ENCODE peak calls at places on chromosomes 16 and 17, in four cellular contexts. C, Z, M and V are unnamed samples. For H3K4me1, the result is how much of the 10 kb centered on the place peaks cover.

GRCh38 chr16:55018881-55019280 is 88.2 kb downstream of the IRX5 start:
- DNase-seq in C (no peak), Z (no peak), M (no peak), V (no peak)

GRCh38 chr17:81712468-81713003 is 452 bp downstream of the SLC25A10 start:
- DNase-seq in C (no peak), Z (no peak), M (peak), V (peak)

GRCh38 chr17:74386397-74386796 is 19.1 kb downstream of the GPR142 start:
- DNase-seq in C (peak), Z (no peak), M (no peak), V (no peak)

GRCh38 chr16:78220571-78220970 is 121.1 kb downstream of the WWOX start:
- DNase-seq in C (no peak), Z (no peak), M (no peak), V (no peak)

GRCh38 chr17:10233157-10233556 is 34.8 kb upstream of the GAS7 start:
- DNase-seq in C (no peak), Z (no peak), M (no peak), V (no peak)

GRCh38 chr17:74137416-74137815 is 66.1 kb upstream of the RPL38 start:
- DNase-seq in C (no peak), Z (no peak), M (no peak), V (no peak)

GRCh38 chr17:6212766-6213165 is 142.6 kb downstream of the WSCD1 start:
- DNase-seq in C (no peak), Z (no peak), M (no peak), V (no peak)

GRCh38 chr17:6752068-6752909 is 3.6 kb upstream of the XAF1 start:
- DNase-seq in C (peak), Z (no peak), M (no peak), V (no peak)

GRCh38 chr17:49906511-49907136 is 58.8 kb upstream of the TAC4 start:
- DNase-seq in C (no peak), Z (no peak), M (no peak), V (no peak)

GRCh38 chr17:31595076-31595475 is 203.6 kb downstream of the RAB11FIP4 start:
- DNase-seq in C (no peak), Z (peak), M (no peak), V (no peak)

GRCh38 chr17:7393613-7394451 is 493 bp downstream of the PLSCR3 start:
- DNase-seq in C (no peak), Z (peak), M (peak), V (peak)

GRCh38 chr17:55639096-55639495 is 83.6 kb downstream of the TMEM100 start:
- DNase-seq in C (no peak), Z (no peak), M (no peak), V (no peak)

GRCh38 chr17:56897646-56898424 is 16.0 kb downstream of the TRIM25 start:
- DNase-seq in C (no peak), Z (no peak), M (no peak), V (no peak)

GRCh38 chr16:57143125-57143965 is 42.5 kb downstream of the PSME3IP1 start:
- DNase-seq in C (no peak), Z (no peak), M (no peak), V (no peak)

GRCh38 chr16:86411878-86412277 is 98.4 kb upstream of the FOXF1 start:
- DNase-seq in C (no peak), Z (no peak), M (no peak), V (no peak)

GRCh38 chr17:48577946-48578615 is at the start of gene HOXB4:
- DNase-seq in C (peak), Z (peak), M (no peak), V (peak)

GRCh38 chr16:72066747-72067146 is 3.7 kb downstream of the HPR start:
- DNase-seq in C (no peak), Z (no peak), M (peak), V (no peak)

GRCh38 chr17:41792835-41793748 is 6.6 kb upstream of the JUP start:
- DNase-seq in C (no peak), Z (no peak), M (peak), V (no peak)

GRCh38 chr17:29562615-29563014 is 4.2 kb downstream of the ABHD15 start:
- DNase-seq in C (no peak), Z (peak), M (no peak), V (no peak)

GRCh38 chr16:78183886-78184553 is 84.6 kb downstream of the WWOX start:
- DNase-seq in C (no peak), Z (no peak), M (no peak), V (no peak)

GRCh38 chr16:66881964-66882508 is 1.7 kb downstream of the PDP2 start:
- DNase-seq in C (no peak), Z (no peak), M (no peak), V (no peak)

GRCh38 chr16:1786242-1787055 is 3.7 kb downstream of the NUBP2 start:
- DNase-seq in C (no peak), Z (peak), M (no peak), V (peak)

GRCh38 chr17:41823141-41823524 is 10.3 kb downstream of the FKBP10 start:
- DNase-seq in C (no peak), Z (no peak), M (no peak), V (no peak)

GRCh38 chr17:59776577-59776976 is 69.1 kb downstream of the VMP1 start:
- DNase-seq in C (no peak), Z (no peak), M (no peak), V (no peak)

GRCh38 chr16:47110939-47111338 is 32.8 kb downstream of the NETO2 start:
- DNase-seq in C (no peak), Z (no peak), M (peak), V (no peak)

GRCh38 chr16:67923414-67924127 is 8.1 kb downstream of the CTRL start:
- DNase-seq in C (no peak), Z (no peak), M (no peak), V (no peak)

GRCh38 chr16:15466886-15467781 is 32.7 kb downstream of the BMERB1 start:
- DNase-seq in C (no peak), Z (no peak), M (no peak), V (no peak)

GRCh38 chr16:2385441-2385840 is 43.8 kb upstream of the CCNF start:
- DNase-seq in C (no peak), Z (no peak), M (no peak), V (no peak)

GRCh38 chr17:29778936-29779811 is 150.9 kb downstream of the SSH2 start:
- DNase-seq in C (peak), Z (peak), M (peak), V (peak)

GRCh38 chr16:20799599-20799998 is 6.7 kb downstream of the ERI2 start:
- DNase-seq in C (no peak), Z (no peak), M (no peak), V (peak)

GRCh38 chr17:45709889-45710288 is 74.2 kb upstream of the CRHR1 start:
- DNase-seq in C (no peak), Z (no peak), M (no peak), V (no peak)

GRCh38 chr17:41645371-41646063 is 21.1 kb upstream of the KRT17 start:
- DNase-seq in C (no peak), Z (no peak), M (peak), V (no peak)

GRCh38 chr17:68698761-68699160 is 97.6 kb upstream of the FAM20A start:
- DNase-seq in C (peak), Z (no peak), M (no peak), V (no peak)

GRCh38 chr16:85328665-85329058 is 216.4 kb upstream of the CIBAR2 start:
- DNase-seq in C (no peak), Z (no peak), M (no peak), V (peak)

GRCh38 chr17:32485261-32485955 is 1.4 kb upstream of the CDK5R1 start:
- DNase-seq in C (no peak), Z (peak), M (no peak), V (no peak)

GRCh38 chr17:53150101-53150698 is 672.5 kb upstream of the KIF2B start:
- DNase-seq in C (no peak), Z (no peak), M (no peak), V (no peak)

GRCh38 chr16:66512589-66513404 is 37.1 kb downstream of the TK2 start:
- DNase-seq in C (no peak), Z (no peak), M (no peak), V (no peak)

GRCh38 chr17:48160177-48160967 is 52.8 kb downstream of the SNX11 start:
- DNase-seq in C (no peak), Z (no peak), M (no peak), V (no peak)

GRCh38 chr16:10594312-10594950 is 14.0 kb upstream of the EMP2 start:
- DNase-seq in C (no peak), Z (no peak), M (no peak), V (no peak)

GRCh38 chr17:65474658-65475057 is 86.8 kb downstream of the AXIN2 start:
- DNase-seq in C (no peak), Z (no peak), M (no peak), V (no peak)

GRCh38 chr17:65468321-65468720 is 93.1 kb downstream of the AXIN2 start:
- DNase-seq in C (no peak), Z (no peak), M (no peak), V (no peak)

GRCh38 chr17:65473363-65473762 is 88.1 kb downstream of the AXIN2 start:
- DNase-seq in C (no peak), Z (no peak), M (no peak), V (no peak)

GRCh38 chr17:65473985-65474384 is 87.5 kb downstream of the AXIN2 start:
- DNase-seq in C (no peak), Z (no peak), M (no peak), V (no peak)

GRCh38 chr17:65472602-65473001 is 88.8 kb downstream of the AXIN2 start:
- DNase-seq in C (peak), Z (no peak), M (no peak), V (no peak)
- H3K4me3 ChIP-seq in C (no peak), Z (no peak), M (no peak), V (no peak)

DNA sequence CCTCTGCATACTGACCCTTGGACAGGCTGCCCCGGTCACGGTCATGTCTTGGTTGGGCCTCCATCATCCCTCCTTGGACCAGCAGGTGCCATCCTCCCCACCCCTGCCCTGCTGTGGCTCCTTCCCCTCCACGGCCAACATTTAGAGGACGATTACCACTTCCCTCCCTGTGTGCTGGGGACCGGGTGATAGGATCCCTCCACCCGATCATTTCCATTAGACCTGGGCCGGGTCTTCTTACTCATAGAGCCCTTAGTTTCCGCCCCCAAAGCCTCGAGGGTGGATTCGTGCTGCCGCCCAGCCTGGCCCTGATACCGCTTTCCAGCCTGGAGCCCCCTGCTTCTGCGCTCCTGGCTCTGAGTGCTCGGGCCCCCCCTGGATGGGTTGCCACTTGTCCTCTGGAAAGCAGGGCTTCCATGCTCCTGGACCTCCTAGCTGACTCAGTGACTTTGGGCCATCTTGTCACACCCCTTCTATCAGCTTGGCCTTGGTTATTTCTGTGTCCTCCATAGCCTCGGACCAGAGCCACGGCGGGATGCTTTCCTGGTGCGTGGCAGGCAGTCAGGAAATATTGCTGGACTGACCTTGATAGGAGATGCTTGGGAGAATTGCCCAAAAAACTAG is 171.4 kb downstream of the SEC14L1 start:
- DNase-seq in C (no peak), Z (peak), M (no peak), V (no peak)
- H3K4me1 ChIP-seq in C (under half), Z (under half), M (half or more), V (under half)

GRCh38 chr17:5179003-5179402 is 12.7 kb downstream of the ZNF594 start:
- DNase-seq in C (no peak), Z (no peak), M (no peak), V (no peak)
- H3K4me3 ChIP-seq in C (no peak), Z (no peak), M (no peak), V (no peak)

GRCh38 chr17:1001640-1002411 is 4.9 kb downstream of the TIMM22 start:
- DNase-seq in C (no peak), Z (no peak), M (no peak), V (no peak)
- H3K4me1 ChIP-seq in C (half or more), Z (under half), M (under half), V (under half)

DNA sequence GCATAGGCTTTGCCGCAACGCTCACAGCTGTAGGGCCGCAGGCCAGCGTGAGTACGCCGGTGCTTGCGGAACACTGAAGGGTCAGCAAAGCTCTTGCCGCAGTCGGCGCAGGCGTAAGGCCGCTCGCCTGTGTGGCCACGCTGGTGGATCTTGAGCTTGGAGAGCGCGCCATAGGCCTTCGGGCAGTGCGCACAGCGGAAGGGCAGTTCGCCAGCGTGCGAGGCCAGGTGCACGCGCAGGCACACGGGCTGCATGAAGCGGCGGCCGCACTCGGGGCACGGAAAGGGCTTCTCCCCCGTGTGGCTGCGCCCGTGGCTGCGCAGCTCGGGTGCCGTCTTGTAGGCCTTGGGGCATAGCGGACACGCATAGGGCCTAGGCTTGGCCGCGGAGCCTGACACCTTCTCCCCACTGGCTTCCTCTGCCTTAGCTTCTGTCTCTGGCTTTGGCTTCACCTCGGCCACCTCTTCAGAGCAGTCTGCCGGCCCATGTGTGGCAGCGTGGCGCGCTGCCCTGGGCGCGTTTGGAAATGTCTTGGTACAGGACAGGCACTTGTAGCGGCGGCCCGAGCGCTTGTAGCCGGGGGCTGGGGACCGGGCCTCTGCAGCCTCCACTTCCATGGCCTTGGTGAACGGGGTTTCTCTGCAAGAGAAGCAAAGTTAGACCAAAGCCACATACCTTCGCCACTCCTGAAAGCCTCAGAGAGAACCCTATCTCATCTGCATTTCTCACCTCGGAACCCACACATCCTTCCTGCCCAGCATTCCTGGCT is 10.0 kb downstream of the ZNF668 start:
- DNase-seq in C (no peak), Z (no peak), M (no peak), V (no peak)
- H3K4me3 ChIP-seq in C (no peak), Z (peak), M (no peak), V (no peak)

GRCh38 chr16:48620445-48620844 is 10.5 kb upstream of the N4BP1 start:
- DNase-seq in C (no peak), Z (no peak), M (no peak), V (no peak)
- H3K4me1 ChIP-seq in C (under half), Z (under half), M (under half), V (under half)

DNA sequence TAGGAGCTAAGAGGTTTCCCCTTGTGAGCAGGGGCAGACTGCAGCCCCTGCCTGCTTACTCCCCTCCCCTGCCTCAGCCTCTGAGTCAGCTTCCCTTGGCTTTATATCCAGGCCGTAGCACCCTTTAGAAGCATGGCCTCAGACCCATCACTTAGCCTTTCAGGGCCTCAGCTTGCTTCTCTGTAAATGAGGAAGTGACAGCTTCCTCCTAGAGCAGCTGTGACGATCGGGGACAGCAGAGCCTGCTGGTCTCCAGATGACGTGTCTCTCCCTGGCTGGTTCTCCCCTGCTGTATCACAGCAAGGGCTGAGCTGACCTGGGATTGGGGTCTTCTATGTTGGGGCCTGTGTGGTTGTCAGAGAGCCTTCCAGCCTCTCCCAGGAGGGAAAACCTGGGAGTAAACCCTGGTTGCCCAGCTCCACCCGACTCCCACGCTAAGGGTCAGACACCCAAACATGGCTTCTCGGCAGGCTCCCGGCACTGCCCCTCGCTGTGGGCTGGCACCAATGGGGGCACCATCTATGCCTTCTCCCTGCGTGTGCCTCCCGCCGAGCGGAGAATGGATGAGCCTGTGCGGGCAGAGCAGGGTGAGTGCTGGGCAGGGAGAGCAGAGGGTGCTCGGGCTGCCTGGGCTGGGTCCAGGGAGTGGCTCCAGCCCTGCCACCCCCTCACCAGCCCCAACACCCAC is 16.3 kb upstream of the MYO15B start:
- DNase-seq in C (no peak), Z (peak), M (no peak), V (no peak)
- H3K4me3 ChIP-seq in C (no peak), Z (no peak), M (no peak), V (no peak)

DNA sequence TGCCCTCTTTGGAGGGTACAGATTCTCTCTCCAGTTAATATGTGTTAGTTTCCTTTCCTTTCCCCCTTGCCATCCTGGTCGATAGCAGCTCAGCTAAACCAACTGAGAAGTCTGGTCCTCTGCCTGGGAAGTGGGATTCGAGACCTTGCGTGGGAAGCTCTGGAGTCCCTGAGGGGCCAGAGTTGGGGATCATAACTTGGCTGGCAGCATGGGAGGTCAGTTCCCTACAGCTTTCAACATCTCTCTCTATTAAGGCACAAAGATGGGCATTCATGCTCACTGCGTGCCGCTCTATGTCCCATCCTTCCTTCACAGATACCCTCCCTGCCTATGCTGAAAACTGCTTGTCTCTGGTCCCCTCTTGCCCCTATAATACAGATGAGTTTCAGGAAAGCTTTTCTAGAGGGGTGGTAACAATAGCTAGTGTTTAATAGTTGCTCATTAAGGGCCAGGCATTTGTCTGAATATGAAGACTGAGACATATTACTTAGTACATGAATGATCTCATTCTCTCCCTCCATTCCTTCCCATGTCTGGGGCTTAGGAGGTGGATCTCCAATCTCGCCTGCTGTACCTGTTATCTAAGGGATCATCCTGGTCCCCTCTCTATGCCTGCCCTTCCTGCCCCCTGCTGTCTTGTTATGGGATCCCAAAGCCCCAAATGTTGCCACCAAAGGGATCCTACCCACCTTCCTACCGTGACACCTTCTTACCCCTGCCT is 10.8 kb downstream of the THRA start:
- DNase-seq in C (no peak), Z (no peak), M (no peak), V (no peak)
- H3K4me1 ChIP-seq in C (half or more), Z (under half), M (half or more), V (under half)

DNA sequence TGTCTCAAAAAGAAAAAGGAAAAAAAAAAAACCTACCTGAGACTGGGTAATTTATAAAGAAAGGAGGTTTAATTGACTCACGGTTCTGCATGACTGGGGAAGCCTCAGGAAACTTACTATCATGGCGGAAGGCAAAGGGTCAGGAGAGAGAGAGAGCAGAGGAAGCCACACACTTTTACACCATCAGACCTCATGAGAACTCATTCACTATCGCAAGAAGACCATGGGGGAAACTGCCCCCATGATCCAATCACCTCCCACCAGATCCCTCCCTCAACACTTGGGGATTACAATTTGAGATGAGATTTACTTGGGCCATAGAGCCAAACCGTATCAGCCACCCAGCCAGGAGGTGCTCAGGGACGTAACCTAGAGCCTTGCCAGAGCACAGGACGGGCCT is 20.8 kb downstream of the NAGPA start:
- DNase-seq in C (no peak), Z (no peak), M (no peak), V (no peak)
- H3K4me3 ChIP-seq in C (no peak), Z (no peak), M (no peak), V (no peak)